ENCODE peak calls at places on chromosomes 7 and 10, in seven cellular contexts. M, N, Q, K, A, C and V are unnamed samples. For H3K4me1, the result is how much of the 10 kb centered on the place peaks cover.

GRCh38 chr7:11329626-11330025 is 356.0 kb downstream of the PHF14 start:
- DNase-seq in Q (no peak), M (no peak), A (no peak), N (no peak), K (no peak), C (no peak), V (no peak)

GRCh38 chr7:81608748-81609382 is 161.0 kb downstream of the HGF start:
- DNase-seq in N (no peak), A (no peak), M (no peak), Q (peak), K (no peak), C (no peak), V (no peak)

GRCh38 chr7:108848486-108848885 is 278.8 kb downstream of the DNAJB9 start:
- DNase-seq in A (no peak), M (no peak), K (no peak), C (no peak), N (no peak), Q (no peak), V (no peak)

GRCh38 chr7:126574276-126574675 is 678.5 kb downstream of the GRM8 start:
- DNase-seq in N (no peak), Q (peak), K (no peak), A (no peak), C (no peak), M (no peak), V (no peak)

GRCh38 chr7:120949393-120949799 is 1.2 kb upstream of the ING3 start:
- DNase-seq in N (no peak), C (no peak), A (no peak), Q (no peak), M (no peak), K (no peak), V (no peak)

GRCh38 chr10:67506083-67506756 is 189.8 kb downstream of the CTNNA3 start:
- DNase-seq in M (no peak), Q (no peak), K (no peak), C (no peak), N (no peak), A (no peak), V (no peak)

GRCh38 chr7:74479961-74480829 is 26.5 kb downstream of the GTF2IRD1 start:
- DNase-seq in A (no peak), N (peak), K (peak), M (peak), Q (peak), C (peak), V (peak)

GRCh38 chr10:132675031-132675740 is 110.8 kb downstream of the NKX6-2 start:
- DNase-seq in M (no peak), C (no peak), Q (no peak), N (peak), A (no peak), K (peak), V (peak)

GRCh38 chr7:4725014-4725951 is 43.2 kb downstream of the FOXK1 start:
- DNase-seq in A (no peak), N (peak), K (peak), M (peak), Q (peak), C (peak), V (peak)

GRCh38 chr7:158083526-158084310 is 503.9 kb downstream of the PTPRN2 start:
- DNase-seq in A (no peak), Q (no peak), K (peak), N (no peak), M (no peak), C (no peak), V (peak)

DNA sequence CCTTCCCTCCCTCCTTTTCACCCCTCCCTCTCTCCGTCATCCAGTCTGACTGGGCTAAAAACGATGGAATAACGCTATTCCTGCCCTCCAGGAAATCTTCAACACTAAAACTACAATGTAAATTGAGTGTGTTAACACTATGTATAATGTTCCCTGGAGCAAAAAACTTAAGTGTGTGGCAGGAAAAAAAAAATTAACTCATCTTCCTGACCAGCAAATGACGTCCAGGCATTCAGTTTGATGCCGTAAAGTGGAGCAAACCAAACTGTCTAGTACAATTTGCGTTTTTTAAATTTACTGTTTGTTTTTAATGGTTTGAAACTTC is 545 bp upstream of the MTPN start:
- DNase-seq in M (no peak), K (no peak), Q (no peak), A (no peak), N (no peak), C (no peak), V (no peak)
- H3K4me1 ChIP-seq in M (half or more), K (half or more), Q (under half), A (half or more), N (under half), C (under half), V (under half)

DNA sequence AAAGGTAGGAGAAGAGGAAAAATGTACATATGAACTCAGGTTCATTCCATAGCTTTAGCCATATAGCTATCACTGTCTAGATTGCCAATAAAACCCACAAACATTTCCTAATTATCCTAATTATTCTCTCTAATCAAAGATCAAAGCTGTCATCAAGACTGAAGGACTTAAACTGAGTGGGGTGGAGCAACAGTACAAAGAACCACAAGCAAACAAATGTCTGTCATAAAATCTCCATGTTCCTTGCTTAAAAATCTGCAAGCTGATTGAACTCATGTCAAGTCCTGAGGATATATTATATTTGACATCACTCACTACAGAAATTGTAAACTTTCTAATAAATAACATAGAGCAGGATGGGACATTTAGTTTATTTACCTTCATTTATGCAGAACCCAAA is 315.9 kb downstream of the SNX13 start:
- DNase-seq in N (no peak), A (no peak), Q (no peak), M (no peak), K (no peak), C (no peak), V (no peak)
- H3K27ac ChIP-seq in N (no peak), A (no peak), Q (no peak), M (no peak), K (no peak), C (no peak), V (no peak)

DNA sequence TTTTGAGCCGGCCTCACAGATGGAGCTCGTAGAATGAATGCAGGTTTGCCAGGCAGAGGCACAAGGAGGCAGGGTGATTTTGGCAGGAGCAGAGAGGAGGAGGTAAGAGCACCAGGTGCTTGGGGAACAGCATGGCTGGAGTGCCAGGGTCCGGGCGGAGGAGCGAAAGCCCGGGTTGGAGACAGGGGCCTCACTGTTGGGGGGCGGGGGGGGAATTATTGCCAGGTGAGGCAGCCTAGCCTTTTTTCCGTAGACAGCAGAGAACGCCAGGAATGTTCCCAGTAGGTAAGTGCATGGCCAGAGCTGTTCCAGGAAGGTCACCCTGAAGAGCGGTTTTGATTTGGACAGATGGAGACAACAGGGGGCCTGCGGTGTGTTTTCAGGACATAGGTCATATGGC is 9.5 kb downstream of the SRRM3 start:
- DNase-seq in M (no peak), K (no peak), Q (no peak), A (no peak), C (no peak), N (no peak), V (no peak)
- H3K4me1 ChIP-seq in M (under half), K (under half), Q (under half), A (under half), C (under half), N (under half), V (under half)

GRCh38 chr7:47552631-47553030 is 29.3 kb downstream of the TNS3 start:
- DNase-seq in K (no peak), M (no peak), N (no peak), C (peak), Q (peak), A (no peak), V (no peak)
- H3K27ac ChIP-seq in K (peak), M (peak), N (no peak), C (no peak), Q (no peak), A (no peak), V (no peak)

GRCh38 chr7:24702674-24703235 is 54.5 kb downstream of the GSDME start:
- DNase-seq in Q (no peak), C (no peak), N (no peak), K (no peak), M (no peak), A (no peak), V (no peak)
- H3K4me1 ChIP-seq in Q (under half), C (under half), N (under half), K (under half), M (half or more), A (under half), V (under half)

GRCh38 chr7:29270979-29271658 is 76.5 kb downstream of the CHN2 start:
- DNase-seq in M (no peak), Q (no peak), K (no peak), N (no peak), A (no peak), C (no peak), V (no peak)

GRCh38 chr7:29265208-29265923 is 70.8 kb downstream of the CHN2 start:
- DNase-seq in C (peak), M (no peak), N (no peak), K (no peak), Q (peak), A (no peak), V (no peak)

GRCh38 chr7:29274156-29275017 is 79.8 kb downstream of the CHN2 start:
- DNase-seq in N (no peak), M (no peak), Q (no peak), C (no peak), A (no peak), K (no peak), V (no peak)

GRCh38 chr7:29270579-29270978 is 76.0 kb downstream of the CHN2 start:
- DNase-seq in A (no peak), K (no peak), N (no peak), C (no peak), Q (no peak), M (no peak), V (no peak)

DNA sequence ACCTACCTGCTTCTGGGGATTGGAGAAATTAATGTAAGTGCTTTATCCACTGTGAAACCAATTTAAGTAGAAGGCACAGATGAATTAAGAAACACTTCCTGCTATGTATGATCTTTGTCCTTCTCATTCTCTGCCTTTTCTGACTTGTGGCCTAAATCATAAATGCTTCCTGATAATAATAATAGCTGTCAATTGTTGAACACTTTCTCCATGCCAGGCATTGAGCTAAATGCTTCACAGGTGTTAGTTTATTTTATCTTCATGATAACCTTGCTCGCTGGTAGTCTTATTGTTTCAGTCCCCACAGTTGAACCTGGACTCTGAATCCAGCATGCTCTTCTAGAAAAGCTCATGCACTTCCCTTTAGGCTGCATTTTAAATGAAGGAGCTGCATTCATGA is 75.4 kb downstream of the CHN2 start:
- DNase-seq in M (no peak), C (no peak), A (no peak), N (no peak), Q (no peak), K (no peak), V (no peak)
- H3K27ac ChIP-seq in M (no peak), C (no peak), A (no peak), N (no peak), Q (no peak), K (no peak), V (no peak)

GRCh38 chr7:127665922-127666321 is 13.9 kb downstream of the SND1 start:
- DNase-seq in N (no peak), C (no peak), M (no peak), A (no peak), K (no peak), Q (no peak), V (no peak)
- H3K4me1 ChIP-seq in N (under half), C (under half), M (under half), A (under half), K (under half), Q (under half), V (under half)

GRCh38 chr10:62018141-62018911 is 116.8 kb downstream of the ARID5B start:
- DNase-seq in M (no peak), N (no peak), C (no peak), A (no peak), Q (no peak), K (no peak), V (no peak)
- H3K27ac ChIP-seq in M (peak), N (peak), C (no peak), A (no peak), Q (peak), K (peak), V (no peak)

GRCh38 chr10:61941202-61941651 is 39.7 kb downstream of the ARID5B start:
- DNase-seq in Q (no peak), K (no peak), N (no peak), M (no peak), C (no peak), A (no peak), V (no peak)
- H3K4me1 ChIP-seq in Q (under half), K (half or more), N (under half), M (under half), C (under half), A (half or more), V (under half)